ENCODE peak calls at places on chromosomes 4 and X, in four cellular contexts. S, D, Y and H are unnamed samples.
A peak's percentile ranks its signal among the peaks of the same experiment; 100 is the strongest.

GRCh38 chr4:148284526-148285193 is 157.6 kb downstream of the NR3C2 start:
- DNase-seq in Y (no peak), S (no peak), D (no peak), H (peak; percentile 44)

GRCh38 chr4:39085891-39086290 is 23.9 kb downstream of the KLHL5 start:
- DNase-seq in D (peak; percentile 73), Y (no peak), S (no peak), H (no peak)

GRCh38 chr4:106818764-106819163 is 217.3 kb downstream of the DKK2 start:
- DNase-seq in S (no peak), D (no peak), Y (no peak), H (no peak)

GRCh38 chr4:81030061-81030616 is 369 bp upstream of the BMP3 start:
- DNase-seq in D (no peak), S (no peak), Y (no peak), H (no peak)

GRCh38 chr4:8440491-8441311 is at the start of the genes ACOX3 and TRMT44:
- DNase-seq in Y (peak; percentile 74), D (peak; percentile 92), S (peak; percentile 88), H (peak; percentile 96)

GRCh38 chr4:159141193-159141592 is 38.3 kb downstream of the RAPGEF2 start:
- DNase-seq in S (peak; percentile 79), D (no peak), Y (no peak), H (no peak)

GRCh38 chr4:8866421-8866820 is 5.2 kb downstream of the HMX1 start:
- DNase-seq in Y (no peak), S (no peak), D (no peak), H (no peak)

GRCh38 chr4:8552581-8553205 is 27.5 kb upstream of the GPR78 start:
- DNase-seq in Y (no peak), S (no peak), D (no peak), H (no peak)

GRCh38 chr4:82138376-82138775 is 235.4 kb downstream of the HNRNPD start:
- DNase-seq in Y (no peak), S (peak; percentile 0), D (no peak), H (no peak)

GRCh38 chrX:111181883-111182400 is 86.0 kb downstream of the PAK3 start:
- DNase-seq in D (no peak), Y (no peak), S (no peak), H (no peak)

GRCh38 chrX:18886344-18887161 is 97.4 kb downstream of the PHKA2 start:
- DNase-seq in S (peak; percentile 23), D (peak; percentile 68), Y (peak; percentile 66), H (peak; percentile 59)

GRCh38 chr4:164357957-164358356 is 396.0 kb upstream of the SMIM31 start:
- DNase-seq in S (peak; percentile 4), Y (no peak), D (no peak), H (no peak)

GRCh38 chr4:8019396-8020365 is 80.0 kb upstream of the AFAP1 start:
- DNase-seq in S (no peak), Y (no peak), D (no peak), H (no peak)

GRCh38 chr4:125489952-125490690 is 175.4 kb downstream of the FAT4 start:
- DNase-seq in S (no peak), Y (no peak), D (no peak), H (no peak)

GRCh38 chr4:106039796-106040195 is 144.5 kb downstream of the NPNT start:
- DNase-seq in Y (no peak), D (no peak), S (peak; percentile 13), H (no peak)

GRCh38 chr4:43903456-43903855 is 545.2 kb downstream of the KCTD8 start:
- DNase-seq in Y (no peak), S (no peak), D (no peak), H (no peak)

GRCh38 chr4:30172416-30172815 is 547.8 kb upstream of the PCDH7 start:
- DNase-seq in S (peak; percentile 2), D (no peak), Y (no peak), H (no peak)

GRCh38 chr4:113065629-113066028 is 16.2 kb downstream of the ANK2 start:
- DNase-seq in Y (no peak), S (no peak), D (no peak), H (no peak)

GRCh38 chr4:139279723-139280620 is at the start of gene MGARP:
- DNase-seq in Y (no peak), D (no peak), S (peak; percentile 30), H (peak; percentile 73)

GRCh38 chr4:161799687-161800086 is 364.1 kb downstream of the FSTL5 start:
- DNase-seq in S (peak; percentile 2), D (no peak), Y (no peak), H (no peak)

GRCh38 chrX:123588723-123589122 is 144.1 kb downstream of the THOC2 start:
- DNase-seq in D (no peak), S (no peak), Y (no peak), H (no peak)

GRCh38 chr4:128347175-128347868 is 59.7 kb upstream of the PGRMC2 start:
- DNase-seq in Y (no peak), D (peak; percentile 71), S (peak; percentile 57), H (no peak)

GRCh38 chr4:153248641-153249198 is 44.5 kb downstream of the TRIM2 start:
- DNase-seq in S (no peak), D (no peak), Y (no peak), H (no peak)

GRCh38 chr4:4918067-4918466 is 58.6 kb downstream of the MSX1 start:
- DNase-seq in D (no peak), Y (no peak), S (no peak), H (no peak)

GRCh38 chrX:92230628-92231027 is 451.5 kb downstream of the PCDH11X start:
- DNase-seq in Y (no peak), D (no peak), S (no peak), H (no peak)

GRCh38 chrX:71619193-71619592 is 882 bp upstream of the CXCR3 start:
- DNase-seq in D (no peak), S (no peak), Y (no peak), H (no peak)

GRCh38 chr4:105828074-105828473 is 67.2 kb upstream of the NPNT start:
- DNase-seq in Y (no peak), D (no peak), S (no peak), H (no peak)

GRCh38 chrX:81957900-81958545 is 756.1 kb downstream of the SH3BGRL start:
- DNase-seq in D (peak; percentile 5), Y (no peak), S (peak; percentile 1), H (no peak)

GRCh38 chr4:26326791-26327190 is 6.0 kb downstream of the RBPJ start:
- DNase-seq in S (peak; percentile 95), D (no peak), Y (no peak), H (no peak)

GRCh38 chrX:148416142-148416541 is 84.3 kb upstream of the AFF2 start:
- DNase-seq in Y (no peak), S (no peak), D (no peak), H (no peak)

GRCh38 chr4:95949136-95949765 is 109.4 kb downstream of the PDHA2 start:
- DNase-seq in D (no peak), Y (no peak), S (no peak), H (no peak)

GRCh38 chr4:155582971-155583437 is 83.6 kb upstream of the GUCY1A1 start:
- DNase-seq in Y (no peak), S (peak; percentile 92), D (no peak), H (peak; percentile 91)

GRCh38 chr4:57154926-57155325 is 44.7 kb upstream of the IGFBP7 start:
- DNase-seq in S (no peak), D (no peak), Y (no peak), H (no peak)

GRCh38 chr4:2832309-2832980 is 11.2 kb upstream of the ADD1 start:
- DNase-seq in S (no peak), D (no peak), Y (no peak), H (no peak)

GRCh38 chr4:87819281-87819919 is 13.4 kb upstream of the MEPE start:
- DNase-seq in Y (no peak), S (peak; percentile 85), D (peak; percentile 54), H (no peak)

GRCh38 chr4:2745981-2746806 is 9.9 kb downstream of the TNIP2 start:
- DNase-seq in S (peak; percentile 85), Y (peak; percentile 98), D (peak; percentile 59), H (peak; percentile 54)

GRCh38 chr4:154741131-154741530 is 2.7 kb upstream of the LRAT start:
- DNase-seq in D (no peak), Y (no peak), S (no peak), H (no peak)

GRCh38 chrX:16464369-16464768 is 185.6 kb upstream of the S100G start:
- DNase-seq in Y (no peak), D (no peak), S (no peak), H (no peak)

GRCh38 chr4:120314969-120315368 is 248.3 kb upstream of the MAD2L1 start:
- DNase-seq in Y (no peak), S (no peak), D (no peak), H (no peak)

DNA sequence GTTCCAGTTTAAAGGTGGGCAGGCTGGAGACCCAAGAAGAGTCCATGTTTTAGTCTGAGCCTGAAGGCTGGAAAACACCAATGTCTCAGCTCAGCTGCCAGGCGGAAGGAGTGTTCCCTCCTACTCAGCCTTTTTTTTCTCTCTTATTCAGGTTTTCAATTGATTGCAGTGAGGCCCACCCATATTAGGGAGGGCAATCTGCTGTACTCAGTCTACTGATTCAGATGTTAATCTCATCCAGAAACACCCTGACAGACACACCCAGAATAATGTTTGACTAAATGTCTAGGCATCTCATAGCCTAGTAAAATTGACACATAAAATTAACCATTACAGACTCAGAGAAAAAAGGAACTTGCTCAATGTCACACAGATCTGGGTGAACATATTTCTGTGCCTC is 347.1 kb downstream of the GBA3 start:
- DNase-seq in D (no peak), Y (no peak), S (no peak), H (no peak)
- TF ChIP-seq FOS in D (no peak), Y (no peak), S (no peak), H (no peak)

DNA sequence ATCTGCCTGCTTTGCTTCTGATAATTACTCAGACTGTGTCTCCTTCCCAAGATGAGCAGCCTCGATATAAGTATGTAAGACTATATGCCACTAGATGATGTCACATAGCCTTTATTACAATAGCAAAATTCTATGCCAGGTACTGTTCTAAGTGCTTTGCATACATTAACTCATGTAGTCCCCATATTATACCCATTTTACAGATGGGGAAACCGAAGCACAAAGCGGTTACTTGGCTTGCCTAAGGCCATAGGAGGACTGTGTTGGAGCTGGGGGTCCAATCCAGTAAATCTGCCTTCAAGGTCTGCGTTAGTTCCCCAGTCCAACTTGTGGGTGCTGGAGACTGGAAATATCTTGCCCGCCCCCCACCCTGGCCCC is 826 bp upstream of the SCML1 start:
- DNase-seq in Y (no peak), S (no peak), D (no peak), H (no peak)
- H3K4me3 ChIP-seq in Y (peak overlapping the region; percentile 16), S (peak overlapping the region; percentile 54), D (peak overlapping the region; percentile 13), H (peak overlapping the region; percentile 38)

DNA sequence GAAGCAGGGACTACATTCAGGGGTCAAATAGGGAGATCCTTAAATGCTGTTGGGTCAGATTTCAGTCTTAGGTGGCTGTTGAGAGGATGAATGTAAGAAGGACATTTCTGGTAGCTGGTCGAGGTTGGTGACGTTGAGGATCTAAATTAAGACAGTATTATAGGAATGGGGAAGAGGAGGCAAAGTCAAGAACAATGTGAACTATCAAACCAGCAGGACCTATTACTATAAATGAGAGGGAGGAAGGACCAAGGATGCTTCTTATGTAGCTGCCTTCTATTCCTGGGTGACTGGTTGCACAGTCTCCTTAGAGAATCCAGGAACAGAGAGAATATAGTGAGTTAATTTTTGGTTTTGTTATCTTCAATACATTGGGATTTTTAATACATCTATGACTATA is 118.5 kb upstream of the BMPR1B start:
- DNase-seq in S (no peak), Y (no peak), D (no peak), H (no peak)
- TF ChIP-seq FOS in S (no peak), Y (no peak), D (no peak), H (no peak)

GRCh38 chrX:20116087-20116574 is 576 bp downstream of the MAP7D2 start:
- DNase-seq in D (no peak), Y (no peak), S (no peak), H (no peak)
- H3K4me3 ChIP-seq in D (no peak overlapping the region), Y (no peak overlapping the region), S (no peak overlapping the region), H (no peak overlapping the region)

GRCh38 chr4:61068025-61068424 is 132.1 kb upstream of the ADGRL3 start:
- DNase-seq in S (no peak), D (no peak), Y (no peak), H (no peak)
- TF ChIP-seq FOS in S (no peak), D (no peak), Y (no peak), H (no peak)